ENCODE peak calls at places on chromosomes 13 and 19, in six cellular contexts. K is tibial nerve, Z is stomach, A is A549, I is transverse colon, R is suprapubic skin. F is an unnamed sample.
A peak's percentile ranks its signal among the peaks of the same experiment; 100 is the strongest.

GRCh38 chr13:40984670-40985366 is 34.3 kb downstream of the ELF1 start:
- DNase-seq in K (no peak), Z (no peak), A (no peak), I (no peak), R (no peak), F (no peak)

GRCh38 chr19:16970821-16971220 is 55.8 kb downstream of the CPAMD8 start:
- DNase-seq in K (no peak), Z (no peak), A (no peak), I (no peak), R (no peak), F (no peak)

GRCh38 chr13:42478531-42479156 is 95.3 kb upstream of the TNFSF11 start:
- DNase-seq in K (no peak), Z (no peak), A (peak; percentile 2), I (no peak), R (no peak), F (no peak)

GRCh38 chr13:32811297-32811800 is 204.9 kb upstream of the KL start:
- DNase-seq in K (no peak), Z (no peak), A (no peak), I (peak; percentile 30), R (no peak), F (no peak)

GRCh38 chr19:47158367-47158791 is 27.7 kb downstream of the SAE1 start:
- DNase-seq in K (no peak), Z (no peak), A (no peak), I (peak; percentile 14), R (no peak), F (no peak)

GRCh38 chr13:39417131-39417530 is 185.9 kb downstream of the LHFPL6 start:
- DNase-seq in K (no peak), Z (no peak), A (no peak), I (no peak), R (no peak), F (no peak)

GRCh38 chr13:32261567-32261966 is 53.6 kb downstream of the ZAR1L start:
- DNase-seq in K (peak; percentile 24), Z (peak; percentile 41), A (no peak), I (peak; percentile 37), R (no peak), F (peak; percentile 79)

GRCh38 chr19:6979341-6979740 is 41.9 kb downstream of the MBD3L2B start:
- DNase-seq in K (no peak), Z (no peak), A (no peak), I (no peak), R (no peak), F (no peak)

GRCh38 chr13:21675095-21676007 is 4.5 kb downstream of the FGF9 start:
- DNase-seq in K (no peak), Z (peak; percentile 40), A (no peak), I (peak; percentile 54), R (no peak), F (no peak)

GRCh38 chr19:47158879-47159509 is 28.4 kb downstream of the SAE1 start:
- DNase-seq in K (no peak), Z (no peak), A (no peak), I (no peak), R (no peak), F (no peak)

GRCh38 chr13:44374348-44374712 is 706 bp downstream of the SERP2 start:
- DNase-seq in K (no peak), Z (no peak), A (no peak), I (no peak), R (no peak), F (no peak)

GRCh38 chr13:90414691-90415596 is 932.5 kb upstream of the MIR17HG start:
- DNase-seq in K (no peak), Z (no peak), A (peak; percentile 18), I (no peak), R (no peak), F (no peak)

GRCh38 chr13:90918551-90918950 is 428.9 kb upstream of the MIR17HG start:
- DNase-seq in K (no peak), Z (no peak), A (no peak), I (no peak), R (no peak), F (no peak)

GRCh38 chr19:10920288-10920655 is 8.2 kb downstream of the YIPF2 start:
- DNase-seq in K (no peak), Z (no peak), A (no peak), I (no peak), R (no peak), F (no peak)

GRCh38 chr13:84570831-84571230 is 688.6 kb upstream of the SLITRK1 start:
- DNase-seq in K (no peak), Z (no peak), A (no peak), I (no peak), R (no peak), F (no peak)

GRCh38 chr19:2607712-2608601 is 94.5 kb downstream of the GNG7 start:
- DNase-seq in K (no peak), Z (no peak), A (no peak), I (peak; percentile 53), R (no peak), F (no peak)

GRCh38 chr19:2600914-2601870 is 101.3 kb downstream of the GNG7 start:
- DNase-seq in K (no peak), Z (no peak), A (no peak), I (no peak), R (no peak), F (no peak)

GRCh38 chr19:2604747-2605329 is 97.7 kb downstream of the GNG7 start:
- DNase-seq in K (no peak), Z (no peak), A (no peak), I (no peak), R (peak; percentile 11), F (no peak)

GRCh38 chr19:2603320-2603719 is 99.2 kb downstream of the GNG7 start:
- DNase-seq in K (no peak), Z (no peak), A (no peak), I (no peak), R (peak; percentile 83), F (no peak)

GRCh38 chr19:2602391-2603181 is 99.9 kb downstream of the GNG7 start:
- DNase-seq in K (peak; percentile 61), Z (peak; percentile 77), A (no peak), I (peak; percentile 74), R (peak; percentile 92), F (peak; percentile 88)
- H3K4me3 ChIP-seq in K (no peak overlapping the region), Z (peak overlapping the region; percentile 28), A (no peak overlapping the region), I (peak overlapping the region; percentile 10), R (peak overlapping the region; percentile 33), F (peak overlapping the region; percentile 38)

DNA sequence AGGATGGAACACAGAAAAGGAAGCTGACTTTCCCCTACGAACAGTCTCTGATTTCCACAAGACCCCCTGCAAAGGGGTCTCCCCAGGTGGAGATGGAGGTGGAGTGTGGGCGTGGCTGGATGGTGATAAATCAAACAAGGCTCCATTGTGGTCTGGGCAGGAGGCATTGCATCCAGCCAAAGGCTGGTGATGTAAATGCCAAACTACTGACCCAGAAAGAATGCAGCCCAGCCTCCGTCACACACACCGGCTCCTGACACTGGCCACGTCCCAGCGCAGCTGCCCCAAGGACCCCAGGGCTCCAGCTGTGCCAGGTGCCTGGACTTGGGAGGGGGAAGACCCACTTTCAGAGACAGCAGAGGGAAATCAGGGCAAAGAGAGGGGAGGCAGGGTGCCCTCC is 6.3 kb downstream of the SLC7A1 start:
- DNase-seq in K (no peak), Z (no peak), A (no peak), I (no peak), R (no peak), F (no peak)
- TF ChIP-seq EP300 in K (no peak), Z (no peak), A (no peak), I (no peak), R (no peak), F (no peak)

DNA sequence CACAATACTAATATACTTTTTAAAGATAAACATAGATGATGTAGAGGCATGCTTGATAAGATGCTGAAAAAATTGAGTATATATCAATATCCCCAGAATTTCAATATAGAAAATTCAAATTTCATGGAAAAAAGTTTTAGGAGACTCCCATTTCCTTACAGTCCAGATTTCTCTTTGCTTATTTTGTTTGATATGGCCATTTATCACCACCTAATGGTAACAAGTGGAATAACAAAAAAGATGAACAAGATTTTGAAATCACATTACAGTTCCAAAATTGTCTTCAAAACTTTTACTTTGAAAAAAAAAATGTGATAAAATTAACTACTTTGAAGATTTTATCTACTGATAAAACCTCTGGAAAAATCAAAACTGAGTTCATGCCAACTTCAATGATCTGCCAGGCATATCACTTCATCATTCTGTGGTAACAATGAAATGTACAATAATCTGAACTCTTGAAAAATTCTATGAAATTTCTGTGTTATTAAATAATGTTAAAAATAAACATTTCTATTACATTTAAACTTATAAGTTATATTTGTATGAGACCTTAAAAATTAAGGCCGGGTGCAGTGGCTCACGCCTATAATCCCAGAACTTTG is 17.5 kb downstream of the MIPEP start:
- DNase-seq in K (no peak), Z (no peak), A (no peak), I (no peak), R (no peak), F (no peak)
- TF ChIP-seq CTCF in K (peak; percentile 65), Z (no peak), A (peak; percentile 53), I (peak; percentile 56), R (peak; percentile 33), F (no peak)

GRCh38 chr19:48415869-48416268 is 22.4 kb downstream of the GRIN2D start:
- DNase-seq in K (no peak), Z (no peak), A (no peak), I (no peak), R (no peak), F (no peak)
- H3K4me3 ChIP-seq in K (no peak overlapping the region), Z (peak overlapping the region; percentile 6), A (no peak overlapping the region), I (no peak overlapping the region), R (peak overlapping the region; percentile 20), F (no peak overlapping the region)

GRCh38 chr13:76833465-76833864 is 52.7 kb downstream of the KCTD12 start:
- DNase-seq in K (no peak), Z (no peak), A (no peak), I (no peak), R (no peak), F (no peak)
- TF ChIP-seq EP300 in K (no peak), Z (no peak), A (no peak), I (no peak), R (no peak), F (no peak)

DNA sequence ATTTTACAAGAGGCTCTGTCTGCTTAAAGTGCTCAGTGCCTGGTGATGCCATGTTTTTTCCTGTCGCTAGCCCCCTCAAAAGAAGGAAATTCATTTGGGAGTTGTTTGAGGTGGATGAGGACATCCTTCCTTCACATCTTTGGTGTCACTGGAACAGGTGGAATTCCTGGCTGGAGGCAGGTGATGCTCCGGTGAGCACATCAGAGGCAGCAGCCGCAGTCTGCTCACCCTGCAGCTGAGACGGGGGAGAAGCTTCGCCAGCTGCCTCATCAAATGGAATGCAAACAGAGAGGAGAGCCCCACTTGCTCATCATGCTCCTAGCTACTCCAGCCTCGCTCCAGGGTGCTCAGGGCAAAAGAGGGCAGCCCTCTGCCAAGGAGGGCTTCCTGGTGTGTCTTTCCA is 74.1 kb upstream of the UBL3 start:
- DNase-seq in K (no peak), Z (no peak), A (peak; percentile 35), I (no peak), R (no peak), F (no peak)
- TF ChIP-seq CTCF in K (no peak), Z (no peak), A (no peak), I (no peak), R (no peak), F (no peak)